ENCODE peak calls at places on chromosomes 2 and 18, in eight cellular contexts. F is GM13977; P is CD8-positive, alpha-beta memory T cell; K is MV-4-11; N is NCI-H1436; Y is GM04503; I is stimulated activated CD4-positive, alpha-beta T cell treated with anti-CD3 and anti-CD28 coated beads, Interleukin-4, amount 100 ng/mL, for 24 hours; J is GM23338. V is an unnamed sample.

GRCh38 chr2:71880287-71880686 is 267.4 kb downstream of the CYP26B1 start:
- DNase-seq in F (no peak), P (no peak), K (no peak), N (no peak), Y (no peak), I (no peak), J (no peak), V (no peak)

GRCh38 chr2:233000886-233001750 is 11.9 kb downstream of the NGEF start:
- DNase-seq in F (no peak), P (no peak), K (no peak), N (no peak), Y (no peak), I (no peak), J (no peak), V (no peak)

GRCh38 chr18:25759111-25759510 is 331.3 kb downstream of the SS18 start:
- DNase-seq in F (no peak), P (no peak), K (no peak), N (no peak), Y (no peak), I (no peak), J (no peak), V (no peak)

GRCh38 chr2:74374509-74375205 is 5.5 kb downstream of the DCTN1 start:
- DNase-seq in F (no peak), P (no peak), K (no peak), N (peak), Y (no peak), I (no peak), J (peak), V (no peak)

GRCh38 chr18:49797995-49798394 is 15.3 kb downstream of the ACAA2 start:
- DNase-seq in F (no peak), P (no peak), K (no peak), N (no peak), Y (no peak), I (no peak), J (peak), V (no peak)

GRCh38 chr18:58997811-58998337 is 133.2 kb downstream of the ZNF532 start:
- DNase-seq in F (no peak), P (no peak), K (no peak), N (no peak), Y (peak), I (no peak), J (no peak), V (no peak)

GRCh38 chr2:109526442-109526970 is 87.3 kb downstream of the SEPTIN10 start:
- DNase-seq in F (no peak), P (no peak), K (no peak), N (no peak), Y (no peak), I (no peak), J (no peak), V (no peak)

GRCh38 chr2:46161329-46161728 is 135.9 kb upstream of the EPAS1 start:
- DNase-seq in F (no peak), P (no peak), K (no peak), N (no peak), Y (no peak), I (no peak), J (no peak), V (no peak)

GRCh38 chr2:178796079-178796677 is 11.0 kb downstream of the TTN start:
- DNase-seq in F (peak), P (no peak), K (peak), N (peak), Y (no peak), I (no peak), J (peak), V (no peak)

GRCh38 chr2:230347659-230348305 is 20.8 kb downstream of the SP140L start:
- DNase-seq in F (peak), P (no peak), K (peak), N (no peak), Y (no peak), I (peak), J (no peak), V (no peak)

GRCh38 chr2:222358876-222359275 is 60.1 kb upstream of the PAX3 start:
- DNase-seq in F (no peak), P (no peak), K (peak), N (no peak), Y (no peak), I (no peak), J (no peak), V (peak)

GRCh38 chr2:232315049-232315922 is 63.3 kb upstream of the ALPP start:
- DNase-seq in F (peak), P (peak), K (peak), N (no peak), Y (peak), I (peak), J (peak), V (peak)

GRCh38 chr18:74234326-74235171 is 57.2 kb downstream of the CYB5A start:
- DNase-seq in F (no peak), P (no peak), K (peak), N (no peak), Y (peak), I (no peak), J (no peak), V (no peak)

GRCh38 chr2:12232876-12233275 is 483.9 kb upstream of the TRIB2 start:
- DNase-seq in F (no peak), P (no peak), K (no peak), N (no peak), Y (no peak), I (no peak), J (no peak), V (no peak)

GRCh38 chr2:15704086-15704787 is 112.6 kb downstream of the DDX1 start:
- DNase-seq in F (no peak), P (no peak), K (no peak), N (no peak), Y (no peak), I (no peak), J (no peak), V (no peak)

GRCh38 chr2:128395640-128396499 is 77.2 kb upstream of the HS6ST1 start:
- DNase-seq in F (no peak), P (no peak), K (no peak), N (no peak), Y (no peak), I (no peak), J (peak), V (no peak)

GRCh38 chr18:11025671-11026070 is 123.7 kb downstream of the PIEZO2 start:
- DNase-seq in F (no peak), P (no peak), K (no peak), N (no peak), Y (no peak), I (no peak), J (no peak), V (no peak)

GRCh38 chr2:217909156-217909820 is 93.5 kb downstream of the TNS1 start:
- DNase-seq in F (no peak), P (no peak), K (no peak), N (no peak), Y (no peak), I (no peak), J (peak), V (no peak)

GRCh38 chr2:28801726-28802125 is 8.9 kb upstream of the SPDYA start:
- DNase-seq in F (no peak), P (no peak), K (no peak), N (no peak), Y (no peak), I (no peak), J (no peak), V (no peak)

GRCh38 chr2:38533180-38533579 is 69.5 kb downstream of the HNRNPLL start:
- DNase-seq in F (peak), P (no peak), K (peak), N (no peak), Y (no peak), I (no peak), J (no peak), V (no peak)

GRCh38 chr2:200689115-200689514 is 103.3 kb downstream of the AOX1 start:
- DNase-seq in F (no peak), P (no peak), K (peak), N (no peak), Y (no peak), I (no peak), J (no peak), V (peak)

GRCh38 chr2:168434164-168434563 is 21.9 kb upstream of the CERS6 start:
- DNase-seq in F (no peak), P (no peak), K (no peak), N (peak), Y (no peak), I (no peak), J (no peak), V (no peak)

GRCh38 chr18:55869965-55870585 is 282.1 kb upstream of the TCF4 start:
- DNase-seq in F (no peak), P (no peak), K (peak), N (no peak), Y (peak), I (no peak), J (no peak), V (no peak)

GRCh38 chr18:79857082-79857661 is 59.4 kb downstream of the KCNG2 start:
- DNase-seq in F (no peak), P (no peak), K (peak), N (peak), Y (peak), I (no peak), J (no peak), V (no peak)

GRCh38 chr18:42334931-42335330 is 379.9 kb downstream of the PIK3C3 start:
- DNase-seq in F (no peak), P (no peak), K (no peak), N (no peak), Y (no peak), I (no peak), J (no peak), V (no peak)